ENCODE peak calls at places on chromosomes 1 and 21, in nine cellular contexts. F is heart left ventricle, R is ovary, J is upper lobe of left lung, C is H1, T is tibial artery, Q is colonic mucosa, E is heart right ventricle, D is uterus. L is an unnamed sample.

GRCh38 chr1:29258189-29258973 is 22.1 kb downstream of the PTPRU start:
- DNase-seq in F (no peak), R (peak; percentile 57), J (no peak), C (no peak), T (no peak), Q (no peak), E (no peak), D (no peak), L (no peak)

GRCh38 chr21:26026113-26026512 is 144.5 kb downstream of the APP start:
- DNase-seq in F (no peak), R (no peak), J (no peak), C (no peak), T (no peak), Q (no peak), E (no peak), D (no peak), L (no peak)

GRCh38 chr1:63774617-63775417 is 1.0 kb downstream of the ROR1 start:
- DNase-seq in F (no peak), R (peak; percentile 66), J (no peak), C (peak; percentile 65), T (peak; percentile 54), Q (peak; percentile 65), E (peak; percentile 23), D (peak; percentile 43), L (peak; percentile 73)

GRCh38 chr1:99713006-99713405 is 53.4 kb downstream of the FRRS1 start:
- DNase-seq in F (no peak), R (no peak), J (no peak), C (no peak), T (no peak), Q (no peak), E (no peak), D (no peak), L (no peak)

GRCh38 chr1:167483790-167484189 is 34.5 kb downstream of the CD247 start:
- DNase-seq in F (no peak), R (no peak), J (no peak), C (no peak), T (no peak), Q (no peak), E (no peak), D (no peak), L (no peak)

GRCh38 chr21:43574741-43575465 is 84.4 kb downstream of the HSF2BP start:
- DNase-seq in F (peak; percentile 82), R (peak; percentile 68), J (peak; percentile 52), C (no peak), T (peak; percentile 63), Q (no peak), E (peak; percentile 28), D (peak; percentile 59), L (peak; percentile 19)

GRCh38 chr1:209593747-209594146 is 10.2 kb downstream of the CAMK1G start:
- DNase-seq in F (no peak), R (no peak), J (no peak), C (no peak), T (no peak), Q (no peak), E (no peak), D (no peak), L (no peak)

GRCh38 chr1:226406401-226406881 is 1.5 kb downstream of the PARP1 start:
- DNase-seq in F (no peak), R (no peak), J (no peak), C (no peak), T (no peak), Q (no peak), E (no peak), D (no peak), L (no peak)

GRCh38 chr1:20601123-20601825 is 12.4 kb downstream of the CDA start:
- DNase-seq in F (no peak), R (no peak), J (no peak), C (no peak), T (no peak), Q (no peak), E (no peak), D (no peak), L (no peak)

GRCh38 chr1:183711691-183712401 is 58.7 kb upstream of the APOBEC4 start:
- DNase-seq in F (no peak), R (no peak), J (no peak), C (no peak), T (no peak), Q (no peak), E (peak; percentile 58), D (peak; percentile 46), L (no peak)

GRCh38 chr1:6491076-6491449 is 404 bp downstream of the PLEKHG5 start:
- DNase-seq in F (no peak), R (no peak), J (no peak), C (no peak), T (no peak), Q (no peak), E (no peak), D (no peak), L (no peak)

GRCh38 chr1:230097370-230097769 is 30.3 kb downstream of the GALNT2 start:
- DNase-seq in F (no peak), R (no peak), J (no peak), C (no peak), T (no peak), Q (no peak), E (no peak), D (no peak), L (no peak)

GRCh38 chr1:242522304-242522945 is 2.1 kb downstream of the PLD5 start:
- DNase-seq in F (no peak), R (no peak), J (no peak), C (no peak), T (no peak), Q (no peak), E (no peak), D (no peak), L (no peak)

GRCh38 chr1:3651011-3651938 is 1.0 kb upstream of the TP73 start:
- DNase-seq in F (peak; percentile 58), R (no peak), J (no peak), C (no peak), T (no peak), Q (no peak), E (no peak), D (no peak), L (no peak)

GRCh38 chr1:3652538-3653285 is 396 bp downstream of the TP73 start:
- DNase-seq in F (no peak), R (no peak), J (no peak), C (no peak), T (no peak), Q (no peak), E (no peak), D (no peak), L (no peak)

GRCh38 chr1:3651939-3652537 is at the start of gene TP73:
- DNase-seq in F (no peak), R (peak; percentile 61), J (no peak), C (no peak), T (no peak), Q (no peak), E (no peak), D (no peak), L (no peak)

GRCh38 chr1:3649342-3650247 is at the start of gene WRAP73:
- DNase-seq in F (peak; percentile 94), R (peak; percentile 91), J (peak; percentile 91), C (peak; percentile 74), T (peak; percentile 86), Q (peak; percentile 88), E (peak; percentile 90), D (peak; percentile 87), L (peak; percentile 95)

GRCh38 chr1:3650248-3651010 is 526 bp upstream of the WRAP73 start:
- DNase-seq in F (no peak), R (no peak), J (no peak), C (no peak), T (no peak), Q (no peak), E (no peak), D (no peak), L (no peak)
- H3K4me1 ChIP-seq in F (peaks cover 40% of the 10 kb centered on the region), R (peaks cover 8% of the 10 kb centered on the region), J (peaks cover 43% of the 10 kb centered on the region), C (peaks cover 5% of the 10 kb centered on the region), T (no peaks in the 10 kb centered on the region), Q (peaks cover 4% of the 10 kb centered on the region), E (peaks cover 33% of the 10 kb centered on the region), D (no peaks in the 10 kb centered on the region), L (peaks cover 6% of the 10 kb centered on the region)

GRCh38 chr1:156641761-156642264 is at the start of gene BCAN:
- DNase-seq in F (no peak), R (peak; percentile 57), J (no peak), C (no peak), T (no peak), Q (no peak), E (no peak), D (peak; percentile 61), L (no peak)
- H3K4me3 ChIP-seq in F (peak within 1 kb of the TSS; percentile 26), R (peak within 1 kb of the TSS; percentile 39), J (peak within 1 kb of the TSS; percentile 34), C (peak within 1 kb of the TSS; percentile 52), T (peak within 1 kb of the TSS; percentile 25), Q (peak within 1 kb of the TSS; percentile 14), E (peak within 1 kb of the TSS; percentile 43), D (peak within 1 kb of the TSS; percentile 27), L (peak within 1 kb of the TSS; percentile 57)

GRCh38 chr1:40344597-40344996 is 27.5 kb upstream of the COL9A2 start:
- DNase-seq in F (no peak), R (no peak), J (peak; percentile 72), C (no peak), T (peak; percentile 75), Q (no peak), E (peak; percentile 33), D (no peak), L (peak; percentile 26)
- TF ChIP-seq CTCF in F (no peak), R (no peak), J (no peak), C (no peak), T (no peak), Q (no peak), E (no peak), D (no peak), L (no peak)

DNA sequence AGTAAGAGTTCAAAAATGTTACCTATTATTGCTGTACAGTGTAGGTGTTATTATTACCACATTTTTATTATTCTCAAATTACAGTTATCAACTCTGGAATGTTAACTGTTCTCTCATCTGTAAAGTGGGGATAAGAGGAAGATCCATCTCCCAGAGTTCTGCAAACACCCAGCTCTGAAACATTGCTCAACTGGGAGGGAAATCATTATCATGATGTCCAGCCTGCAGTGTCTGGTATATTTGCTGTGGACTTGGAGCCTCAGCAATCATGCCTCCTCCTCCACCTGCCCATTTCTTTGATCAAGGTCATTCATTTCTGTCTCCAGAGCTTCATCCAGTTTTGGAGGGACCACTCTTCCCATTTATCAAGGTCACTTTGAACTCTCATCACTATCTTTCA is 39.4 kb downstream of the C8A start:
- DNase-seq in F (no peak), R (no peak), J (no peak), C (no peak), T (no peak), Q (no peak), E (no peak), D (no peak), L (no peak)
- H3K4me1 ChIP-seq in F (peaks cover 11% of the 10 kb centered on the region), R (no peaks in the 10 kb centered on the region), J (no peaks in the 10 kb centered on the region), C (no peaks in the 10 kb centered on the region), T (no peaks in the 10 kb centered on the region), Q (no peaks in the 10 kb centered on the region), E (peaks cover 3% of the 10 kb centered on the region), D (no peaks in the 10 kb centered on the region), L (no peaks in the 10 kb centered on the region)